ENCODE peak calls at places on chromosomes 3 and 15, in five cellular contexts. H is AG20443, V is AG04449, E is NCI-H1105, S is pancreas. K is an unnamed sample.

GRCh38 chr3:37054370-37054769 is 61.1 kb downstream of the MLH1 start:
- DNase-seq in H (peak), E (no peak), S (no peak), V (no peak), K (no peak)

GRCh38 chr3:186694288-186695032 is 22.7 kb upstream of the KNG1 start:
- DNase-seq in H (no peak), E (no peak), V (no peak), S (no peak), K (no peak)

GRCh38 chr3:73401058-73401457 is 223.7 kb downstream of the PDZRN3 start:
- DNase-seq in E (no peak), S (no peak), H (peak), V (no peak), K (no peak)

GRCh38 chr3:47007482-47008257 is 28.2 kb downstream of the NBEAL2 start:
- DNase-seq in S (peak), H (no peak), E (no peak), V (no peak), K (no peak)

GRCh38 chr15:85831415-85832113 is 36.8 kb upstream of the KLHL25 start:
- DNase-seq in H (peak), E (no peak), S (peak), V (no peak), K (peak)

GRCh38 chr3:126373682-126374601 is 16.7 kb upstream of the KLF15 start:
- DNase-seq in V (peak), S (no peak), H (peak), E (no peak), K (peak)

GRCh38 chr3:37871858-37872257 is 10.2 kb downstream of the CTDSPL start:
- DNase-seq in E (no peak), V (no peak), H (no peak), S (no peak), K (no peak)

GRCh38 chr15:100731259-100732156 is 129.1 kb downstream of the ASB7 start:
- DNase-seq in E (no peak), V (no peak), H (no peak), S (no peak), K (no peak)

GRCh38 chr3:16906679-16907078 is 21.9 kb downstream of the PLCL2 start:
- DNase-seq in H (peak), V (no peak), S (no peak), E (no peak), K (no peak)

GRCh38 chr3:133943639-133944131 is 48.0 kb upstream of the RAB6B start:
- DNase-seq in S (peak), V (peak), H (peak), E (no peak), K (peak)

GRCh38 chr3:49878686-49879085 is 9.0 kb upstream of the CAMKV start:
- DNase-seq in S (no peak), V (no peak), H (no peak), E (no peak), K (no peak)

GRCh38 chr3:153090973-153091372 is 71.1 kb upstream of the RAP2B start:
- DNase-seq in S (no peak), V (no peak), H (no peak), E (peak), K (no peak)

GRCh38 chr3:190646996-190647395 is 133.1 kb downstream of the IL1RAP start:
- DNase-seq in E (no peak), H (no peak), S (no peak), V (no peak), K (no peak)

GRCh38 chr15:87672309-87672897 is 584.1 kb downstream of the NTRK3 start:
- DNase-seq in V (no peak), E (no peak), H (peak), S (no peak), K (peak)

GRCh38 chr15:94467034-94467433 is 235.7 kb downstream of the MCTP2 start:
- DNase-seq in E (no peak), S (no peak), H (no peak), V (no peak), K (no peak)